ENCODE peak calls at places on chromosomes 6 and 20, in four cellular contexts. H is mucosa of descending colon, W is islet precursor cell, B is GM20000. E is an unnamed sample.

GRCh38 chr6:118810420-118811027 is 83.4 kb upstream of the ASF1A start:
- DNase-seq in H (peak; percentile 47), W (no peak), B (peak; percentile 48), E (no peak)

GRCh38 chr20:20463933-20464374 is 96.0 kb downstream of the INSM1 start:
- DNase-seq in H (no peak), W (no peak), B (peak; percentile 15), E (peak; percentile 90)

GRCh38 chr6:25882066-25882496 is 8.0 kb upstream of the SLC17A3 start:
- DNase-seq in W (peak; percentile 68), H (no peak), B (no peak), E (peak; percentile 72)

GRCh38 chr6:102907181-102907580 is 1513.7 kb downstream of the GRIK2 start:
- DNase-seq in W (no peak), H (no peak), B (no peak), E (peak; percentile 27)

GRCh38 chr6:108441141-108441540 is 119.6 kb upstream of the FOXO3 start:
- DNase-seq in H (no peak), B (no peak), W (no peak), E (no peak)

GRCh38 chr6:104639671-104640070 is 220.0 kb downstream of the HACE1 start:
- DNase-seq in H (no peak), W (no peak), B (peak; percentile 18), E (no peak)

GRCh38 chr6:81439417-81439816 is 313.1 kb downstream of the TENT5A start:
- DNase-seq in W (no peak), H (no peak), B (no peak), E (no peak)

GRCh38 chr20:59573837-59574236 is 30.5 kb upstream of the PHACTR3 start:
- DNase-seq in H (no peak), W (peak; percentile 41), B (no peak), E (no peak)

GRCh38 chr6:69867075-69867911 is 937 bp downstream of the COL19A1 start:
- DNase-seq in W (peak; percentile 89), B (peak; percentile 75), H (peak; percentile 38), E (peak; percentile 80)

GRCh38 chr6:17923401-17923863 is 64.0 kb downstream of the KIF13A start:
- DNase-seq in W (no peak), H (no peak), B (no peak), E (no peak)

GRCh38 chr6:145313041-145313855 is 422.1 kb downstream of the EPM2A start:
- DNase-seq in W (no peak), H (no peak), B (no peak), E (no peak)

GRCh38 chr6:52317841-52318581 is 33.5 kb upstream of the MCM3 start:
- DNase-seq in W (no peak), H (no peak), B (peak; percentile 73), E (no peak)

GRCh38 chr20:64055893-64056638 is 6.6 kb upstream of the SOX18 start:
- DNase-seq in W (peak; percentile 80), B (no peak), H (no peak), E (peak; percentile 83)

GRCh38 chr6:106098383-106099234 is 12.5 kb downstream of the PRDM1 start:
- DNase-seq in W (no peak), H (peak; percentile 87), B (peak; percentile 52), E (no peak)

GRCh38 chr6:36853325-36853724 is 14.1 kb upstream of the CPNE5 start:
- DNase-seq in H (peak; percentile 29), W (no peak), B (no peak), E (no peak)

GRCh38 chr6:36110053-36110452 is 20.3 kb upstream of the MAPK13 start:
- DNase-seq in B (no peak), H (no peak), W (no peak), E (no peak)

GRCh38 chr6:46220351-46221220 is 49.8 kb upstream of the ENPP5 start:
- DNase-seq in W (no peak), B (peak; percentile 49), H (no peak), E (no peak)

GRCh38 chr20:46928580-46929132 is 34.0 kb downstream of the EYA2 start:
- DNase-seq in H (no peak), W (no peak), B (no peak), E (no peak)